ENCODE peak calls at places on chromosomes 5 and 9, in nine cellular contexts. M is activated effector memory CD4-positive, alpha-beta T cell treated with anti-CD3 and anti-CD28 coated beads, Interleukin-2, amount 50 U/mL, for 16 hours; N is M059J; G is CD8-positive, alpha-beta memory T cell; A is uterus; K is GDM1; X is T-cell; W is GM19239; P is HL-60. V is an unnamed sample.

GRCh38 chr5:40359093-40359492 is 320.6 kb upstream of the PTGER4 start:
- DNase-seq in M (no peak), N (peak; percentile 15), G (no peak), A (no peak), K (no peak), X (no peak), W (no peak), P (no peak), V (no peak)

GRCh38 chr9:127693143-127693542 is 13.6 kb upstream of the CFAP157 start:
- DNase-seq in M (no peak), N (no peak), G (no peak), A (no peak), K (no peak), X (no peak), W (no peak), P (no peak), V (no peak)

GRCh38 chr5:90866915-90867715 is 308.5 kb downstream of the ADGRV1 start:
- DNase-seq in M (no peak), N (no peak), G (no peak), A (no peak), K (no peak), X (no peak), W (no peak), P (no peak), V (no peak)

GRCh38 chr5:172429201-172429940 is 25.0 kb downstream of the SH3PXD2B start:
- DNase-seq in M (no peak), N (peak; percentile 7), G (no peak), A (peak; percentile 78), K (no peak), X (no peak), W (no peak), P (peak; percentile 25), V (no peak)

GRCh38 chr5:142981886-142982820 is 212.0 kb downstream of the ARHGAP26 start:
- DNase-seq in M (no peak), N (peak; percentile 84), G (no peak), A (peak; percentile 62), K (no peak), X (no peak), W (no peak), P (no peak), V (no peak)

GRCh38 chr9:22815246-22815645 is 368.6 kb downstream of the DMRTA1 start:
- DNase-seq in M (no peak), N (no peak), G (no peak), A (no peak), K (no peak), X (no peak), W (no peak), P (no peak), V (no peak)

GRCh38 chr9:79639354-79639753 is 67.6 kb downstream of the TLE4 start:
- DNase-seq in M (no peak), N (peak; percentile 44), G (no peak), A (no peak), K (no peak), X (no peak), W (no peak), P (no peak), V (no peak)

GRCh38 chr5:159061186-159061796 is 38.4 kb downstream of the EBF1 start:
- DNase-seq in M (no peak), N (peak; percentile 61), G (no peak), A (peak; percentile 63), K (no peak), X (no peak), W (no peak), P (no peak), V (no peak)

GRCh38 chr5:180873628-180874520 is 12.8 kb upstream of the ZFP62 start:
- DNase-seq in M (peak; percentile 72), N (peak; percentile 66), G (no peak), A (no peak), K (peak; percentile 58), X (no peak), W (no peak), P (peak; percentile 79), V (no peak)

GRCh38 chr9:86275962-86276361 is 6.4 kb downstream of the ISCA1 start:
- DNase-seq in M (no peak), N (peak; percentile 9), G (no peak), A (no peak), K (no peak), X (no peak), W (no peak), P (no peak), V (no peak)

GRCh38 chr5:108409781-108410180 is 27.9 kb upstream of the FBXL17 start:
- DNase-seq in M (no peak), N (no peak), G (no peak), A (no peak), K (no peak), X (no peak), W (no peak), P (no peak), V (no peak)

GRCh38 chr9:3658964-3659363 is 133.2 kb upstream of the RFX3 start:
- DNase-seq in M (no peak), N (no peak), G (no peak), A (no peak), K (no peak), X (no peak), W (no peak), P (no peak), V (no peak)

GRCh38 chr9:122315534-122315933 is 50.9 kb downstream of the MRRF start:
- DNase-seq in M (no peak), N (no peak), G (no peak), A (no peak), K (no peak), X (no peak), W (no peak), P (no peak), V (no peak)

GRCh38 chr9:91315191-91315590 is 46.5 kb downstream of the AUH start:
- DNase-seq in M (no peak), N (no peak), G (no peak), A (no peak), K (no peak), X (no peak), W (no peak), P (no peak), V (no peak)

GRCh38 chr5:139670369-139671095 is 22.4 kb downstream of the CXXC5 start:
- DNase-seq in M (no peak), N (no peak), G (no peak), A (no peak), K (peak; percentile 81), X (no peak), W (peak; percentile 78), P (peak; percentile 75), V (no peak)

GRCh38 chr9:112532427-112532826 is 45.8 kb downstream of the KIAA1958 start:
- DNase-seq in M (no peak), N (peak; percentile 61), G (no peak), A (peak; percentile 67), K (no peak), X (no peak), W (no peak), P (peak; percentile 17), V (no peak)

GRCh38 chr5:169107316-169107715 is 193.6 kb downstream of the SLIT3 start:
- DNase-seq in M (no peak), N (peak; percentile 50), G (no peak), A (peak; percentile 19), K (no peak), X (no peak), W (no peak), P (no peak), V (no peak)

GRCh38 chr9:96417051-96417586 is 1.1 kb downstream of the ZNF367 start:
- DNase-seq in M (peak; percentile 98), N (peak; percentile 80), G (peak; percentile 90), A (peak; percentile 86), K (peak; percentile 76), X (peak; percentile 91), W (peak; percentile 63), P (peak; percentile 75), V (no peak)

GRCh38 chr5:176673651-176674583 is 26.6 kb downstream of the TSPAN17 start:
- DNase-seq in M (no peak), N (no peak), G (no peak), A (no peak), K (no peak), X (no peak), W (no peak), P (no peak), V (no peak)

GRCh38 chr5:69517763-69518212 is 25.2 kb downstream of the OCLN start:
- DNase-seq in M (no peak), N (peak; percentile 69), G (no peak), A (no peak), K (no peak), X (no peak), W (no peak), P (no peak), V (no peak)

GRCh38 chr9:133509179-133510083 is 15.3 kb downstream of the MYMK start:
- DNase-seq in M (no peak), N (peak; percentile 83), G (no peak), A (no peak), K (no peak), X (peak; percentile 42), W (no peak), P (no peak), V (no peak)

GRCh38 chr5:149749481-149750365 is 19.6 kb downstream of the PPARGC1B start:
- DNase-seq in M (no peak), N (peak; percentile 41), G (no peak), A (no peak), K (no peak), X (no peak), W (no peak), P (peak; percentile 52), V (no peak)

GRCh38 chr9:35102465-35102768 is 514 bp downstream of the STOML2 start:
- DNase-seq in M (no peak), N (no peak), G (no peak), A (no peak), K (no peak), X (no peak), W (no peak), P (no peak), V (no peak)

GRCh38 chr9:137799630-137799983 is 78.0 kb upstream of the CACNA1B start:
- DNase-seq in M (no peak), N (no peak), G (no peak), A (no peak), K (no peak), X (no peak), W (no peak), P (no peak), V (no peak)

GRCh38 chr5:134436523-134437339 is 25.1 kb upstream of the CDKN2AIPNL start:
- DNase-seq in M (peak; percentile 79), N (peak; percentile 96), G (peak; percentile 10), A (peak; percentile 72), K (no peak), X (peak; percentile 23), W (peak; percentile 54), P (peak; percentile 50), V (no peak)

GRCh38 chr5:157857821-157858526 is 971 bp downstream of the CLINT1 start:
- DNase-seq in M (no peak), N (peak; percentile 37), G (no peak), A (no peak), K (no peak), X (no peak), W (no peak), P (peak; percentile 72), V (no peak)

GRCh38 chr5:140295414-140295813 is 7.5 kb downstream of the PFDN1 start:
- DNase-seq in M (no peak), N (peak; percentile 94), G (no peak), A (peak; percentile 71), K (no peak), X (no peak), W (no peak), P (peak; percentile 47), V (no peak)

GRCh38 chr9:90141723-90142122 is 500.9 kb downstream of the DIRAS2 start:
- DNase-seq in M (no peak), N (peak; percentile 4), G (no peak), A (no peak), K (no peak), X (no peak), W (no peak), P (no peak), V (no peak)

GRCh38 chr9:136604823-136605525 is 57.7 kb upstream of the EGFL7 start:
- DNase-seq in M (no peak), N (no peak), G (no peak), A (no peak), K (no peak), X (no peak), W (no peak), P (no peak), V (no peak)

GRCh38 chr9:13485068-13485596 is 205.6 kb upstream of the MPDZ start:
- DNase-seq in M (no peak), N (peak; percentile 26), G (no peak), A (peak; percentile 79), K (no peak), X (no peak), W (no peak), P (no peak), V (no peak)

GRCh38 chr5:126965061-126965475 is 65.3 kb downstream of the MARCHF3 start:
- DNase-seq in M (no peak), N (peak; percentile 81), G (no peak), A (no peak), K (peak; percentile 14), X (no peak), W (no peak), P (no peak), V (no peak)

V was measured in iPS DF 6.9.